ENCODE peak calls at places on chromosomes 2 and 18, in five cellular contexts. E is HCT116, H is H1, M is GM12878, I is endothelial cell of umbilical vein. X is an unnamed sample.

GRCh38 chr2:188902906-188903305 is 71.3 kb upstream of the COL3A1 start:
- DNase-seq in M (no peak), E (no peak), I (peak), H (no peak), X (no peak)

GRCh38 chr2:129812071-129812470 is 167.4 kb upstream of the RAB6C start:
- DNase-seq in E (no peak), M (peak), H (no peak), I (no peak), X (no peak)

GRCh38 chr2:207113403-207113802 is 52.3 kb downstream of the KLF7 start:
- DNase-seq in H (no peak), I (no peak), E (no peak), M (no peak), X (no peak)

GRCh38 chr2:69961496-69961895 is at the start of gene ASPRV1:
- DNase-seq in M (no peak), H (no peak), E (no peak), I (no peak), X (no peak)

GRCh38 chr2:158414538-158414937 is 42.0 kb downstream of the CCDC148 start:
- DNase-seq in I (no peak), H (no peak), M (no peak), E (no peak), X (no peak)

GRCh38 chr2:57373530-57373929 is 673.1 kb upstream of the VRK2 start:
- DNase-seq in E (peak), H (no peak), I (peak), M (no peak), X (no peak)

GRCh38 chr18:25058520-25058919 is 293.4 kb downstream of the ZNF521 start:
- DNase-seq in E (no peak), H (no peak), M (no peak), I (no peak), X (no peak)

GRCh38 chr2:204542967-204543608 is 2.2 kb upstream of the PARD3B start:
- DNase-seq in H (no peak), E (no peak), I (no peak), M (no peak), X (no peak)

GRCh38 chr18:70085641-70086040 is 119.8 kb downstream of the RTTN start:
- DNase-seq in I (no peak), E (no peak), H (no peak), M (no peak), X (no peak)
- H3K9ac ChIP-seq in I (no peak), E (no peak), H (no peak), M (no peak), X (no peak)

GRCh38 chr2:33021542-33022259 is 74.9 kb downstream of the LTBP1 start:
- DNase-seq in H (no peak), M (no peak), E (no peak), I (peak), X (no peak)
- TF ChIP-seq POLR2AphosphoS5 in H (no peak), M (no peak), E (no peak), I (no peak), X (no peak)

GRCh38 chr2:32865399-32866068 is 81.2 kb upstream of the LTBP1 start:
- DNase-seq in I (peak), M (no peak), H (no peak), E (peak), X (no peak)
- H3K9ac ChIP-seq in I (no peak), M (no peak), H (no peak), E (no peak), X (no peak)

DNA sequence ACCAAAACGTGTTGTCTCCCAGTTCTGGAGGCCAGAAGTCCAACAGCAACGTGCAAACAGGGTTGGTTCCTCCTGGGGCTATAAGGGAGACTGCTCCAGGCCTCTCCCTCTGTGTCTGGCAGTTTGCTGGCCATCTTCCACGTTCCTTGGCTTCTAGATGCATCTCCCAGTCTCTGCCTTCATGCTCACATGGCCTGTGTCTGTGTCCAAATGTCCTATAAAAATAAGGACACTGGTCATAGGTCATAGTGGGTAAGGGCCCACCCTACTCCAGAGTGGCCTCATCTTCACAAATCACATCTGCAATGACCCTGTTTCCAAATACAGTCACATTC is 69.4 kb upstream of the TAF1B start:
- DNase-seq in E (no peak), I (no peak), M (no peak), H (no peak), X (no peak)
- TF ChIP-seq POLR2AphosphoS5 in E (no peak), I (no peak), M (no peak), H (no peak), X (no peak)

DNA sequence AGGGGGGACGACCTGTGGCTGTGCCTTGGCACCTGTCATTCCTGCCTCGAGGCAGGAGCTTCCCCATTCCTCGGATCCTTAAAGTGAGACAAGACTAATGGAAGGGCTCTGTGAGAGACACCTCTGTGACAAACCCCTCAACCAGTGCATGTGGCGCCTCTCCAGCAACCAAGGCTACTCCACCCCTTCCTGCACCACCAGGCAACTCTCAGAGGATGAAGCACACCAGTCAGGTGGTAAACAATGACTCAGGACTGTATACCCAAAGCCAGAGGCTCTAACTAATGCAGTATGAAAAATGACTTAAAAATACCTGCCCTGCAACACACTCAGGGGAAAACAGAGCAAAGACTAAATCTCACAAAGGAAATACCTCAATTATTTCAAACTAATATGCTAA is 136.9 kb downstream of the UXS1 start:
- DNase-seq in M (no peak), H (no peak), I (no peak), E (no peak), X (no peak)
- H3K9ac ChIP-seq in M (no peak), H (no peak), I (no peak), E (no peak), X (no peak)

DNA sequence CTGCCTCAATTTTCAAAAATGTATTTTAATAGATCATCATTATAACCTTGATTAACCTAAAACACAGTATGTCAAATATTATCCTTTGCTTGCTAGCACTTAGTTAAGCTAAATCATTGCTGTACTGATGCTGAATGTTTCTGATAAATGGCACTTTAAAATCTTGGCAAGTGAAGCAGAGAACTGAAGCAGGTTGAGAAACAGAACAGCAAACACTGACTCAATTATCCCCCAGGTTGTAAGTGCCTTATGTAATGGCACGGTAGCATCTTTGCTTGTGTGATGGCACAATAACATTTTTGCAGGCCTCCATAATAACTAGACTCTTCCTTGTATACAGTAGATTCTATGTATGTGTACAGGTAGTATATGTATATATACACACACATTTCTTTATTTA is 33.8 kb downstream of the ARHGAP15 start:
- DNase-seq in M (no peak), I (no peak), H (no peak), E (no peak), X (no peak)
- TF ChIP-seq POLR2AphosphoS5 in M (no peak), I (no peak), H (no peak), E (no peak), X (no peak)

GRCh38 chr2:42104621-42105020 is 56.8 kb downstream of the PKDCC start:
- DNase-seq in I (no peak), E (no peak), M (no peak), H (no peak), X (no peak)

GRCh38 chr2:42103829-42104228 is 56.0 kb downstream of the PKDCC start:
- DNase-seq in H (no peak), M (no peak), I (no peak), E (no peak), X (no peak)

GRCh38 chr2:42106257-42106816 is 58.5 kb downstream of the PKDCC start:
- DNase-seq in H (no peak), E (no peak), I (no peak), M (no peak), X (no peak)

GRCh38 chr2:42107249-42108042 is 59.6 kb downstream of the PKDCC start:
- DNase-seq in M (no peak), I (no peak), E (no peak), H (no peak), X (no peak)

DNA sequence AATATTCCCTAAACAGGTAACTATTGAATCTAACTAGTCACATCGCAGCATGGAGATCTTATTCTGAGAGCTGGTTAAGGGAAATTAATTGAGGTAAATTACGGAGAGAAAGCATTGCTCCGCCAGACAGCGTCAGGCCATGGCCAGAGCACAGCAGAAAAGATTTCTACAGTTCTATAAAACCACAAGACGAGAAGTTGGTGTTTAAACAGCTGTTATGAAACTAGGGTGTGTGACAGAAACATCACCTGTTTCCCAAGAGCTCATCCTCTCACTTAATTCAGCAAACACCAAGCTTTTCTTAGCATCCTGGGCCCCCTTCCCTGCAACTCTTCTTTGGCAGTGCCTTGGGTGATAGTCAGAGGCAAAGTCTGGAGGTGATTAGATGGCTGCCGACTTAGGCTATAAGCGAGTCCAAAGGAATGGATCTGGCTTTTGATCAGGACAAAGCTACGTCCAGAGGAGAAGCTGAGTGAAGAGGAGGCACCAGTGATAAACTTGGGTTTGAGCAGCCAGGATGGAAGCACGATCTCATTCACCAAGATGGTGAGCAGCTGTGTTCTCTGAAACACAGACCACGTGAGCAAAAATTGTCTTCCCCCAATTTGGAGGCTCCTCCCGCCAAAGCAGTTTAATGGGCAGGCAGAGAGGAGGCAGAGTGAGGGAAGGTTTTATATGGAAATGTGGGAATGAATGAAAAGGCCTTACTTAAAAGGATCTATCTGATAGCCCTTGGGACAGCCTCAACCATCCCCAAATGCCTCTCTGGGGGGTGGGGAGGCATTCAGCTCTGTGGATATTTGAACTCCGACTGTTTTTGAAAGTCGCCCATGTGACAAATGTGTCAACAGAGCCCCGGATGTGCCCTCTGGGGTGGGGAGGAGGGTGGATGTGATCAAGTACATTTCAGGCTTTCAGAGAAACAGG is 57.8 kb downstream of the PKDCC start:
- DNase-seq in M (peak), H (no peak), I (no peak), E (no peak), X (no peak)
- H3K9ac ChIP-seq in M (peak), H (no peak), I (no peak), E (no peak), X (no peak)

GRCh38 chr18:61887838-61888237 is 5.0 kb downstream of the RNF152 start:
- DNase-seq in H (no peak), E (no peak), M (no peak), I (no peak), X (no peak)
- TF ChIP-seq POLR2AphosphoS5 in H (no peak), E (no peak), M (no peak), I (no peak), X (no peak)